ENCODE peak calls at places on chromosome 19, in eight cellular contexts. One of them, this sample, is unnamed.

GRCh38 chr19:57620673-57621348 is 6.8 kb downstream of the ZNF134 start:
- DNase-seq in hepatic stellate cell: no peak
- DNase-seq in DMS 273 treated with DMSO at 0.1 percent for 48 hours: no peak
- DNase-seq in left ventricle myocardium inferior: no peak
- DNase-seq in fibroblast of lung: peak; percentile 47
- DNase-seq in tibial nerve: no peak
- DNase-seq in hypothalamus: no peak
- DNase-seq in activated CD4-positive, alpha-beta T cell treated with anti-CD3 and anti-CD28 coated beads for 36 hours: no peak
- DNase-seq in this sample: no peak

GRCh38 chr19:20999731-21000352 is 20.6 kb upstream of the ZNF430 start:
- DNase-seq in left ventricle myocardium inferior: peak; percentile 85
- DNase-seq in hepatic stellate cell: peak; percentile 84
- DNase-seq in hypothalamus: peak; percentile 85
- DNase-seq in fibroblast of lung: peak; percentile 92
- DNase-seq in tibial nerve: peak; percentile 53
- DNase-seq in DMS 273 treated with DMSO at 0.1 percent for 48 hours: peak; percentile 70
- DNase-seq in activated CD4-positive, alpha-beta T cell treated with anti-CD3 and anti-CD28 coated beads for 36 hours: peak; percentile 95
- DNase-seq in this sample: no peak

GRCh38 chr19:4742717-4743646 is 19.3 kb upstream of the DPP9 start:
- DNase-seq in activated CD4-positive, alpha-beta T cell treated with anti-CD3 and anti-CD28 coated beads for 36 hours: no peak
- DNase-seq in hypothalamus: no peak
- DNase-seq in left ventricle myocardium inferior: no peak
- DNase-seq in fibroblast of lung: no peak
- DNase-seq in DMS 273 treated with DMSO at 0.1 percent for 48 hours: no peak
- DNase-seq in hepatic stellate cell: no peak
- DNase-seq in tibial nerve: no peak
- DNase-seq in this sample: no peak

GRCh38 chr19:56613639-56614038 is 18.5 kb downstream of the ZNF71 start:
- DNase-seq in hepatic stellate cell: no peak
- DNase-seq in DMS 273 treated with DMSO at 0.1 percent for 48 hours: no peak
- DNase-seq in activated CD4-positive, alpha-beta T cell treated with anti-CD3 and anti-CD28 coated beads for 36 hours: no peak
- DNase-seq in fibroblast of lung: no peak
- DNase-seq in hypothalamus: no peak
- DNase-seq in left ventricle myocardium inferior: no peak
- DNase-seq in tibial nerve: no peak
- DNase-seq in this sample: no peak

GRCh38 chr19:7010722-7011593 is 10.3 kb downstream of the MBD3L2B start:
- DNase-seq in hypothalamus: no peak
- DNase-seq in fibroblast of lung: no peak
- DNase-seq in DMS 273 treated with DMSO at 0.1 percent for 48 hours: no peak
- DNase-seq in hepatic stellate cell: no peak
- DNase-seq in activated CD4-positive, alpha-beta T cell treated with anti-CD3 and anti-CD28 coated beads for 36 hours: peak; percentile 55
- DNase-seq in left ventricle myocardium inferior: no peak
- DNase-seq in tibial nerve: no peak
- DNase-seq in this sample: no peak

GRCh38 chr19:42140125-42140754 is 8.0 kb upstream of the POU2F2 start:
- DNase-seq in left ventricle myocardium inferior: peak; percentile 61
- DNase-seq in DMS 273 treated with DMSO at 0.1 percent for 48 hours: no peak
- DNase-seq in hepatic stellate cell: peak; percentile 76
- DNase-seq in fibroblast of lung: peak; percentile 71
- DNase-seq in tibial nerve: no peak
- DNase-seq in activated CD4-positive, alpha-beta T cell treated with anti-CD3 and anti-CD28 coated beads for 36 hours: peak; percentile 61
- DNase-seq in hypothalamus: no peak
- DNase-seq in this sample: peak; percentile 84

GRCh38 chr19:42563352-42564210 is 31.1 kb downstream of the CEACAM8 start:
- DNase-seq in DMS 273 treated with DMSO at 0.1 percent for 48 hours: peak; percentile 7
- DNase-seq in hepatic stellate cell: peak; percentile 60
- DNase-seq in left ventricle myocardium inferior: no peak
- DNase-seq in fibroblast of lung: peak; percentile 36
- DNase-seq in hypothalamus: no peak
- DNase-seq in tibial nerve: no peak
- DNase-seq in activated CD4-positive, alpha-beta T cell treated with anti-CD3 and anti-CD28 coated beads for 36 hours: peak; percentile 27
- DNase-seq in this sample: peak; percentile 82

GRCh38 chr19:31659897-31660210 is 310.6 kb upstream of the TSHZ3 start:
- DNase-seq in hypothalamus: no peak
- DNase-seq in tibial nerve: no peak
- DNase-seq in hepatic stellate cell: no peak
- DNase-seq in fibroblast of lung: no peak
- DNase-seq in left ventricle myocardium inferior: no peak
- DNase-seq in activated CD4-positive, alpha-beta T cell treated with anti-CD3 and anti-CD28 coated beads for 36 hours: no peak
- DNase-seq in DMS 273 treated with DMSO at 0.1 percent for 48 hours: no peak
- DNase-seq in this sample: no peak

GRCh38 chr19:48498922-48499321 is 12.7 kb downstream of the LMTK3 start:
- DNase-seq in DMS 273 treated with DMSO at 0.1 percent for 48 hours: no peak
- DNase-seq in hepatic stellate cell: no peak
- DNase-seq in tibial nerve: no peak
- DNase-seq in activated CD4-positive, alpha-beta T cell treated with anti-CD3 and anti-CD28 coated beads for 36 hours: no peak
- DNase-seq in fibroblast of lung: no peak
- DNase-seq in left ventricle myocardium inferior: no peak
- DNase-seq in hypothalamus: no peak
- DNase-seq in this sample: no peak

GRCh38 chr19:10826236-10826635 is 9.8 kb downstream of the TMED1 start:
- DNase-seq in activated CD4-positive, alpha-beta T cell treated with anti-CD3 and anti-CD28 coated beads for 36 hours: no peak
- DNase-seq in hypothalamus: no peak
- DNase-seq in tibial nerve: no peak
- DNase-seq in fibroblast of lung: no peak
- DNase-seq in hepatic stellate cell: no peak
- DNase-seq in left ventricle myocardium inferior: peak; percentile 9
- DNase-seq in DMS 273 treated with DMSO at 0.1 percent for 48 hours: no peak
- DNase-seq in this sample: no peak

GRCh38 chr19:36850646-36851442 is at the start of gene ZNF345:
- DNase-seq in hypothalamus: peak; percentile 90
- DNase-seq in hepatic stellate cell: peak; percentile 88
- DNase-seq in DMS 273 treated with DMSO at 0.1 percent for 48 hours: peak; percentile 91
- DNase-seq in tibial nerve: peak; percentile 80
- DNase-seq in fibroblast of lung: peak; percentile 96
- DNase-seq in left ventricle myocardium inferior: peak; percentile 90
- DNase-seq in activated CD4-positive, alpha-beta T cell treated with anti-CD3 and anti-CD28 coated beads for 36 hours: peak; percentile 91
- DNase-seq in this sample: peak; percentile 98

GRCh38 chr19:6065685-6066365 is 44.5 kb downstream of the RFX2 start:
- DNase-seq in left ventricle myocardium inferior: peak; percentile 43
- DNase-seq in fibroblast of lung: no peak
- DNase-seq in tibial nerve: no peak
- DNase-seq in activated CD4-positive, alpha-beta T cell treated with anti-CD3 and anti-CD28 coated beads for 36 hours: peak; percentile 78
- DNase-seq in hypothalamus: no peak
- DNase-seq in DMS 273 treated with DMSO at 0.1 percent for 48 hours: no peak
- DNase-seq in hepatic stellate cell: no peak
- DNase-seq in this sample: peak; percentile 86

GRCh38 chr19:13234518-13234917 is 84.3 kb downstream of the IER2 start:
- DNase-seq in fibroblast of lung: peak; percentile 9
- DNase-seq in left ventricle myocardium inferior: peak; percentile 18
- DNase-seq in activated CD4-positive, alpha-beta T cell treated with anti-CD3 and anti-CD28 coated beads for 36 hours: peak; percentile 86
- DNase-seq in DMS 273 treated with DMSO at 0.1 percent for 48 hours: no peak
- DNase-seq in hepatic stellate cell: peak; percentile 60
- DNase-seq in tibial nerve: no peak
- DNase-seq in hypothalamus: no peak
- DNase-seq in this sample: peak; percentile 4

GRCh38 chr19:32624410-32624809 is 43.4 kb downstream of the PDCD5 start:
- DNase-seq in DMS 273 treated with DMSO at 0.1 percent for 48 hours: no peak
- DNase-seq in hepatic stellate cell: no peak
- DNase-seq in fibroblast of lung: no peak
- DNase-seq in activated CD4-positive, alpha-beta T cell treated with anti-CD3 and anti-CD28 coated beads for 36 hours: no peak
- DNase-seq in hypothalamus: no peak
- DNase-seq in left ventricle myocardium inferior: no peak
- DNase-seq in tibial nerve: no peak
- DNase-seq in this sample: no peak

GRCh38 chr19:37914908-37915307 is 7.9 kb downstream of the SIPA1L3 start:
- DNase-seq in DMS 273 treated with DMSO at 0.1 percent for 48 hours: no peak
- DNase-seq in tibial nerve: no peak
- DNase-seq in hepatic stellate cell: no peak
- DNase-seq in fibroblast of lung: no peak
- DNase-seq in hypothalamus: no peak
- DNase-seq in activated CD4-positive, alpha-beta T cell treated with anti-CD3 and anti-CD28 coated beads for 36 hours: no peak
- DNase-seq in left ventricle myocardium inferior: no peak
- DNase-seq in this sample: peak; percentile 45

GRCh38 chr19:41958367-41959055 is 610 bp downstream of the RABAC1 start:
- DNase-seq in hypothalamus: peak; percentile 68
- DNase-seq in activated CD4-positive, alpha-beta T cell treated with anti-CD3 and anti-CD28 coated beads for 36 hours: peak; percentile 94
- DNase-seq in tibial nerve: peak; percentile 73
- DNase-seq in fibroblast of lung: peak; percentile 56
- DNase-seq in hepatic stellate cell: peak; percentile 92
- DNase-seq in DMS 273 treated with DMSO at 0.1 percent for 48 hours: peak; percentile 8
- DNase-seq in left ventricle myocardium inferior: peak; percentile 85
- DNase-seq in this sample: peak; percentile 43